ENCODE peak calls at places on chromosomes 12 and 14, in four cellular contexts. F is RPMI7951, Z is RWPE1, B is AG10803. V is an unnamed sample.

GRCh38 chr12:3116106-3116898 is 39.1 kb downstream of the TSPAN9 start:
- DNase-seq in F (peak), Z (no peak), B (no peak), V (no peak)

GRCh38 chr12:94798107-94798506 is 147.8 kb upstream of the TMCC3 start:
- DNase-seq in F (no peak), Z (no peak), B (no peak), V (no peak)

GRCh38 chr12:68287106-68287505 is 33.7 kb upstream of the IL22 start:
- DNase-seq in F (no peak), Z (no peak), B (no peak), V (no peak)

GRCh38 chr14:63614964-63615363 is 26.7 kb downstream of the WDR89 start:
- DNase-seq in F (peak), Z (no peak), B (peak), V (peak)

GRCh38 chr12:55974308-55974724 is 438 bp downstream of the RAB5B start:
- DNase-seq in F (peak), Z (peak), B (peak), V (no peak)

GRCh38 chr14:71749613-71750238 is 182.5 kb upstream of the RGS6 start:
- DNase-seq in F (no peak), Z (no peak), B (no peak), V (no peak)

GRCh38 chr12:95218852-95219171 is 1.2 kb downstream of the VEZT start:
- DNase-seq in F (no peak), Z (no peak), B (no peak), V (no peak)

GRCh38 chr12:12807970-12808702 is 5.0 kb upstream of the DDX47 start:
- DNase-seq in F (no peak), Z (no peak), B (no peak), V (peak)

V was measured in pulmonary artery endothelial cell.